ENCODE peak calls at places on chromosomes 13 and 19, in ten cellular contexts. L, P, H, Z, I, E, W, O, J and M are unnamed samples.

GRCh38 chr19:49436381-49437017 is 4.8 kb downstream of the SLC17A7 start:
- DNase-seq in J (peak), H (peak), E (no peak), P (peak), I (peak), L (peak), Z (no peak), O (peak), W (no peak), M (no peak)

GRCh38 chr13:46667687-46668281 is 114.8 kb downstream of the LRCH1 start:
- DNase-seq in W (no peak), I (no peak), H (no peak), O (no peak), E (no peak), L (no peak), Z (peak), J (peak), P (no peak), M (peak)

GRCh38 chr13:85405316-85405897 is 393.8 kb downstream of the SLITRK6 start:
- DNase-seq in J (no peak), H (no peak), E (no peak), L (no peak), W (no peak), I (no peak), O (peak), Z (no peak), P (no peak), M (no peak)

GRCh38 chr19:35519291-35519690 is 5.8 kb upstream of the DMKN start:
- DNase-seq in I (no peak), W (no peak), H (no peak), J (no peak), P (peak), Z (peak), O (no peak), E (no peak), L (no peak), M (peak)

GRCh38 chr13:81381560-81381959 is 1040.6 kb upstream of the SPRY2 start:
- DNase-seq in E (no peak), J (no peak), L (no peak), O (no peak), H (no peak), Z (no peak), P (no peak), I (no peak), W (no peak), M (no peak)

GRCh38 chr19:10921199-10921879 is 7.1 kb downstream of the YIPF2 start:
- DNase-seq in J (no peak), E (no peak), O (peak), I (no peak), P (no peak), L (no peak), W (no peak), H (no peak), Z (no peak), M (no peak)

GRCh38 chr13:69820180-69820579 is 287.4 kb upstream of the ATXN8OS start:
- DNase-seq in H (no peak), O (no peak), I (no peak), E (no peak), P (no peak), W (no peak), J (no peak), Z (no peak), L (no peak), M (no peak)

GRCh38 chr19:55930996-55931515 is 1.1 kb downstream of the NLRP13 start:
- DNase-seq in I (no peak), Z (no peak), J (no peak), L (no peak), W (no peak), P (no peak), O (no peak), H (no peak), E (no peak), M (no peak)

GRCh38 chr19:41206926-41207750 is 11.9 kb upstream of the AXL start:
- DNase-seq in J (no peak), I (no peak), E (no peak), W (no peak), L (no peak), H (no peak), P (peak), Z (peak), O (no peak), M (no peak)

GRCh38 chr19:46605356-46605821 is 4.3 kb downstream of the CALM3 start:
- DNase-seq in H (no peak), O (peak), W (no peak), E (no peak), P (no peak), L (no peak), J (no peak), I (no peak), Z (no peak), M (no peak)

GRCh38 chr19:33256266-33256665 is 30.6 kb upstream of the SLC7A10 start:
- DNase-seq in P (no peak), O (no peak), J (no peak), H (no peak), E (no peak), Z (no peak), W (no peak), L (no peak), I (no peak), M (no peak)

GRCh38 chr13:40145139-40145538 is 489.7 kb downstream of the COG6 start:
- DNase-seq in L (no peak), J (no peak), E (no peak), W (no peak), O (no peak), P (no peak), I (no peak), Z (no peak), H (no peak), M (no peak)

GRCh38 chr19:46015961-46016425 is 6.9 kb downstream of the PGLYRP1 start:
- DNase-seq in H (peak), W (no peak), I (peak), J (peak), O (no peak), L (no peak), E (peak), Z (no peak), P (peak), M (no peak)